ENCODE peak calls at places on chromosomes 11 and 22, in eight cellular contexts. G, F, I, H, L, J, N and U are unnamed samples.
A peak's percentile ranks its signal among the peaks of the same experiment; 100 is the strongest.

GRCh38 chr11:61700221-61700620 is 20.0 kb downstream of the DAGLA start:
- DNase-seq in G (no peak), F (no peak), J (peak; percentile 33), I (peak; percentile 80), N (no peak), L (peak; percentile 97), H (peak; percentile 76), U (no peak)

GRCh38 chr11:33997473-33998347 is 53.8 kb upstream of the CAPRIN1 start:
- DNase-seq in N (no peak), J (peak; percentile 10), L (peak; percentile 19), I (no peak), F (peak; percentile 30), G (no peak), H (no peak), U (no peak)

GRCh38 chr11:96185220-96185768 is 157.7 kb downstream of the MAML2 start:
- DNase-seq in N (peak; percentile 64), G (no peak), L (no peak), H (no peak), F (no peak), I (no peak), J (no peak), U (no peak)

GRCh38 chr11:69947772-69948255 is 128.6 kb upstream of the FGF3 start:
- DNase-seq in L (no peak), F (no peak), J (no peak), G (no peak), N (no peak), I (no peak), H (peak; percentile 38), U (no peak)

GRCh38 chr22:20537983-20538382 is 30.6 kb downstream of the MED15 start:
- DNase-seq in L (no peak), J (no peak), I (no peak), H (no peak), N (no peak), F (no peak), G (no peak), U (no peak)

GRCh38 chr11:119320593-119321524 is 3.9 kb upstream of the MCAM start:
- DNase-seq in L (peak; percentile 21), H (peak; percentile 74), I (no peak), G (peak; percentile 38), F (no peak), J (peak; percentile 65), N (peak; percentile 90), U (no peak)

GRCh38 chr11:66915046-66915832 is 42.9 kb downstream of the PC start:
- DNase-seq in H (no peak), L (no peak), N (no peak), I (no peak), J (no peak), F (peak; percentile 52), G (no peak), U (no peak)

GRCh38 chr11:65903068-65903481 is 2.9 kb upstream of the FOSL1 start:
- DNase-seq in N (no peak), G (no peak), L (peak; percentile 96), I (no peak), F (no peak), H (no peak), J (no peak), U (no peak)

GRCh38 chr22:31937328-31937727 is 7.0 kb upstream of the YWHAH start:
- DNase-seq in L (no peak), N (no peak), H (peak; percentile 17), G (no peak), J (peak; percentile 19), F (no peak), I (no peak), U (no peak)

GRCh38 chr22:16932577-16932976 is 75.4 kb downstream of the GAB4 start:
- DNase-seq in I (no peak), H (no peak), J (no peak), N (no peak), G (no peak), F (no peak), L (no peak), U (no peak)
- H3K27me3 ChIP-seq in I (peaks cover 4% of the 10 kb centered on the region), H (peaks cover 18% of the 10 kb centered on the region), J (no peaks in the 10 kb centered on the region), N (no peaks in the 10 kb centered on the region), G (no peaks in the 10 kb centered on the region), F (peaks cover 9% of the 10 kb centered on the region), L (no peaks in the 10 kb centered on the region), U (no peaks in the 10 kb centered on the region)

GRCh38 chr11:2263012-2263565 is 7.3 kb downstream of the ASCL2 start:
- DNase-seq in F (no peak), L (no peak), H (no peak), I (no peak), J (no peak), G (no peak), N (no peak), U (no peak)
- H3K27me3 ChIP-seq in F (peaks cover 12% of the 10 kb centered on the region), L (no peaks in the 10 kb centered on the region), H (no peaks in the 10 kb centered on the region), I (no peaks in the 10 kb centered on the region), J (peaks cover 38% of the 10 kb centered on the region), G (no peaks in the 10 kb centered on the region), N (no peaks in the 10 kb centered on the region), U (no peaks in the 10 kb centered on the region)

DNA sequence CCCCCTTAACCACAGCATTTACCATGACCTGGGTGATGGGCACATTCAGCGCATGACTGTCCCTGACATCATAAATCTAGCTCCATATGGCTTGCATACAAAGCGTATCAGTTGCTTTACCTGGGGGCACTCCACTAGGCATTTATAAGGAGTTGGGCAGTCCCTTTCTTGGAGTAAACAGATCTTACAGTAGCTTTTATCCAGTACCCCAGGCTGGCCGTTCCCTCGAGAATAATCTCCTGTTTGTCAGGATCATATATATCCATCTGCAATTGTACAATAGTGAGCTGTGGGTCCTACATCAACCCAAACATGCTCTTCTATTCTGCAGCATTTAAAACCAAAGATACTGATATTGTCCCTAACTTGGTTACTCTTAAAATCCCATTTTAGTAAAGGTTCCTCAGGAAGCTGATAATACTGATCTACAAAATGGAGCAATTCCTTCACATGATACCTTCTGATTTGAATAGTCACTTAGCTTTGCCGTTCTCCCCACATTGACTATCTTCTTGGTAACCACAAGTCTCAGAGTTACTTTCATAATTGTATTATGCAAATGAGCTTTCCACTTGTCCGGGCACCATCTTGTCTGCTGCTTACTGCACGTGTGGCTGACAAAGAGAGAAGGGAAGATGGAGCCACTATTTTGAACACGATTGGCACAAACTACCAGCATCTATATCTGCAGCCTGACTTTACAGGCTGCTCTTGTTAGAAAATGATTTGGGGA is 205.0 kb downstream of the CWF19L2 start:
- DNase-seq in G (no peak), H (no peak), J (no peak), F (no peak), I (no peak), L (no peak), N (no peak), U (no peak)
- H3K27me3 ChIP-seq in G (no peaks in the 10 kb centered on the region), H (peaks cover 7% of the 10 kb centered on the region), J (no peaks in the 10 kb centered on the region), F (no peaks in the 10 kb centered on the region), I (no peaks in the 10 kb centered on the region), L (no peaks in the 10 kb centered on the region), N (no peaks in the 10 kb centered on the region), U (no peaks in the 10 kb centered on the region)

GRCh38 chr11:17740649-17741235 is 6.2 kb downstream of the KCNC1 start:
- DNase-seq in G (no peak), F (no peak), L (no peak), J (no peak), I (no peak), H (peak; percentile 37), N (no peak), U (no peak)
- H3K27me3 ChIP-seq in G (no peaks in the 10 kb centered on the region), F (peaks cover 12% of the 10 kb centered on the region), L (no peaks in the 10 kb centered on the region), J (peaks cover 30% of the 10 kb centered on the region), I (peaks cover 9% of the 10 kb centered on the region), H (peaks cover 37% of the 10 kb centered on the region), N (peaks cover 2% of the 10 kb centered on the region), U (peaks cover 33% of the 10 kb centered on the region)

DNA sequence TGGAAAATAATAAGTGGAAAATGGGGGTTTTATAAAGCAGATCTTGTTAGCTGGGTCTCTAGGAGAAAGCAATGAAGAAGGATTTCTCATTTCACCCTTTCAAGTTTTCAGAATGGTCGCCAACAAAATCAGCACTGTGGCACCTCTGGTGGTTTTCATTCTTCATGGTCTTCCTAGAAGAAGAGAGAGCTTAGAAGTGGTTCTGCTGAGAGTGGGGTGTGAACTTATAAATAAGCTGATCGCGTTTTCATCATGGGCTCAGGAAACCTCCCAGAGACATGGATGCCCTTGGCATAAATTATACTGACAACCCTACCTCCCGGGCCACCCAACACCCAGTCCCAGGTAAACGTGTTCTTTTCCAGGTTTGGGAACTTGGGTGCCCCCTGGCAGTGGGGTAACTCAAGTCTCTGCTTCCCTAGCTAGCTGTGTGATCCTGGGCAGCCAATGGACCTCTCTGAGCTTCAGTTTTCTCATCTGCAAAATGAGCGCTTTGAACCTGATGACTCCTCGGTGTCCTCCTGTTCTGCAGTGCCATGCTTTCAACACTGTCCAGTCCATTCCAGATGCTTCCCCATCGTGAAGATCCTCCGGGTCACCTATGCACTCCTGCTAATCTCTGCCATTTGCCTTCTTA is 72.6 kb upstream of the GRAMD1B start:
- DNase-seq in H (no peak), J (no peak), N (no peak), I (no peak), F (no peak), G (no peak), L (no peak), U (no peak)
- H3K27me3 ChIP-seq in H (peaks cover 35% of the 10 kb centered on the region), J (peaks cover 56% of the 10 kb centered on the region), N (no peaks in the 10 kb centered on the region), I (peaks cover 19% of the 10 kb centered on the region), F (peaks cover 12% of the 10 kb centered on the region), G (peaks cover 2% of the 10 kb centered on the region), L (peaks cover 72% of the 10 kb centered on the region), U (no peaks in the 10 kb centered on the region)

GRCh38 chr11:128531588-128531987 is 55.8 kb downstream of the ETS1 start:
- DNase-seq in J (no peak), F (no peak), H (no peak), N (no peak), L (no peak), I (no peak), G (no peak), U (no peak)
- H3K27me3 ChIP-seq in J (peaks cover 65% of the 10 kb centered on the region), F (no peaks in the 10 kb centered on the region), H (no peaks in the 10 kb centered on the region), N (no peaks in the 10 kb centered on the region), L (no peaks in the 10 kb centered on the region), I (no peaks in the 10 kb centered on the region), G (no peaks in the 10 kb centered on the region), U (no peaks in the 10 kb centered on the region)

DNA sequence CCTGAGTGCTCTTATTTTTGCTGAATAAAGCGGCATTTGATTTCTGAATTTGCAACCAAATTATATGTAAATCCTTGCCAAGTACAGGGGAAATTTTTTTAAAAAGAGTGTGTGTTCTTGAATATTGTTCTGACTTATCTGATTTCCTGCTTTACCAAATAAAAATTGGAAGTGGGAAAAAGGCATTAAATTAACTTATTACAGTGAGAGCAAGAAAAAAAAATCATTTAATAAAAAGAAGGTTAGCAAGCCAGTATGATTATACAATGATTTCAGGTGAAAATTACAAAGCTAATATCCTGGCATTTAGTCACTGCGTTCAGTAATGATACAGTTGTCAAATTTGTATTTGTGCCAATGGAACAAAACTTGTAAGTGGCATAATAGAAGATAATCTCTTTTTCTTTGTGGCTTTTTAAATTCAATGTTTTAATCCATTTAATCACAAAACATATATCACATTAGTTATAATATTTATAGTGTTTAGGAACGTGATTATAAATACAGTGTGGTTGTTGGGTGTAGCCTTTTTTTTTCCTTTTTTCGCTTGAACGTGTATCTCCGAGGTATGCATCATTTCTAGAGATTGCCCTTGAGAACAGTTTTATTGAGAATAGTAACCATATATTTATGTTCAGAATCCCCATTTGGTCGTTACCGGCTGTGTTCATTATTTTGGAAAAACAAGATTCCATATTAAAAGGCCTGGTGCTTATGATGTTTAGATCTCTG is 82.0 kb upstream of the PPARA start:
- DNase-seq in I (no peak), L (peak; percentile 19), H (no peak), F (no peak), J (no peak), G (no peak), N (no peak), U (no peak)
- H3K27me3 ChIP-seq in I (no peaks in the 10 kb centered on the region), L (no peaks in the 10 kb centered on the region), H (no peaks in the 10 kb centered on the region), F (no peaks in the 10 kb centered on the region), J (peaks cover 95% of the 10 kb centered on the region), G (no peaks in the 10 kb centered on the region), N (no peaks in the 10 kb centered on the region), U (no peaks in the 10 kb centered on the region)